ENCODE peak calls at places on chromosomes 2 and 18, in nine cellular contexts. One of them, this sample, is unnamed.

GRCh38 chr18:40524881-40525280 is 1430.2 kb upstream of the PIK3C3 start:
- DNase-seq in ACHN: no peak
- DNase-seq in SJSA1: no peak
- DNase-seq in stimulated activated CD4-positive, alpha-beta T cell treated with anti-CD3 and anti-CD28 coated beads, TNF-alpha, amount 100 ng/mL, for 24 hours: no peak
- DNase-seq in astrocyte of the spinal cord: no peak
- DNase-seq in activated effector memory CD4-positive, alpha-beta T cell treated with anti-CD3 and anti-CD28 coated beads, Interleukin-2, amount 50 U/mL, for 16 hours: no peak
- DNase-seq in brain microvascular endothelial cell: no peak
- DNase-seq in AG09309: no peak
- DNase-seq in stimulated activated CD8-positive, alpha-beta memory T cell treated with anti-CD3 and anti-CD28 coated beads, Interleukin-4, amount 100 ng/mL, for 48 hours: no peak
- DNase-seq in this sample: no peak

GRCh38 chr2:218318241-218318640 is 25.9 kb upstream of the TMBIM1 start:
- DNase-seq in ACHN: no peak
- DNase-seq in SJSA1: no peak
- DNase-seq in stimulated activated CD4-positive, alpha-beta T cell treated with anti-CD3 and anti-CD28 coated beads, TNF-alpha, amount 100 ng/mL, for 24 hours: no peak
- DNase-seq in astrocyte of the spinal cord: no peak
- DNase-seq in activated effector memory CD4-positive, alpha-beta T cell treated with anti-CD3 and anti-CD28 coated beads, Interleukin-2, amount 50 U/mL, for 16 hours: no peak
- DNase-seq in brain microvascular endothelial cell: no peak
- DNase-seq in AG09309: no peak
- DNase-seq in stimulated activated CD8-positive, alpha-beta memory T cell treated with anti-CD3 and anti-CD28 coated beads, Interleukin-4, amount 100 ng/mL, for 48 hours: no peak
- DNase-seq in this sample: no peak

GRCh38 chr2:15952451-15953142 is 12.2 kb downstream of the MYCN start:
- DNase-seq in ACHN: no peak
- DNase-seq in SJSA1: no peak
- DNase-seq in stimulated activated CD4-positive, alpha-beta T cell treated with anti-CD3 and anti-CD28 coated beads, TNF-alpha, amount 100 ng/mL, for 24 hours: no peak
- DNase-seq in astrocyte of the spinal cord: no peak
- DNase-seq in activated effector memory CD4-positive, alpha-beta T cell treated with anti-CD3 and anti-CD28 coated beads, Interleukin-2, amount 50 U/mL, for 16 hours: no peak
- DNase-seq in brain microvascular endothelial cell: no peak
- DNase-seq in AG09309: no peak
- DNase-seq in stimulated activated CD8-positive, alpha-beta memory T cell treated with anti-CD3 and anti-CD28 coated beads, Interleukin-4, amount 100 ng/mL, for 48 hours: no peak
- DNase-seq in this sample: no peak

GRCh38 chr18:68992719-68993482 is 195.0 kb downstream of the CCDC102B start:
- DNase-seq in ACHN: no peak
- DNase-seq in SJSA1: no peak
- DNase-seq in stimulated activated CD4-positive, alpha-beta T cell treated with anti-CD3 and anti-CD28 coated beads, TNF-alpha, amount 100 ng/mL, for 24 hours: no peak
- DNase-seq in astrocyte of the spinal cord: no peak
- DNase-seq in activated effector memory CD4-positive, alpha-beta T cell treated with anti-CD3 and anti-CD28 coated beads, Interleukin-2, amount 50 U/mL, for 16 hours: no peak
- DNase-seq in brain microvascular endothelial cell: no peak
- DNase-seq in AG09309: no peak
- DNase-seq in stimulated activated CD8-positive, alpha-beta memory T cell treated with anti-CD3 and anti-CD28 coated beads, Interleukin-4, amount 100 ng/mL, for 48 hours: no peak
- DNase-seq in this sample: no peak

GRCh38 chr2:234731236-234731635 is 220.6 kb upstream of the SH3BP4 start:
- DNase-seq in ACHN: no peak
- DNase-seq in SJSA1: no peak
- DNase-seq in stimulated activated CD4-positive, alpha-beta T cell treated with anti-CD3 and anti-CD28 coated beads, TNF-alpha, amount 100 ng/mL, for 24 hours: no peak
- DNase-seq in astrocyte of the spinal cord: no peak
- DNase-seq in activated effector memory CD4-positive, alpha-beta T cell treated with anti-CD3 and anti-CD28 coated beads, Interleukin-2, amount 50 U/mL, for 16 hours: no peak
- DNase-seq in brain microvascular endothelial cell: no peak
- DNase-seq in AG09309: no peak
- DNase-seq in stimulated activated CD8-positive, alpha-beta memory T cell treated with anti-CD3 and anti-CD28 coated beads, Interleukin-4, amount 100 ng/mL, for 48 hours: no peak
- DNase-seq in this sample: no peak

GRCh38 chr2:16716051-16716450 is 50.4 kb upstream of the CYRIA start:
- DNase-seq in ACHN: no peak
- DNase-seq in SJSA1: no peak
- DNase-seq in stimulated activated CD4-positive, alpha-beta T cell treated with anti-CD3 and anti-CD28 coated beads, TNF-alpha, amount 100 ng/mL, for 24 hours: no peak
- DNase-seq in astrocyte of the spinal cord: no peak
- DNase-seq in activated effector memory CD4-positive, alpha-beta T cell treated with anti-CD3 and anti-CD28 coated beads, Interleukin-2, amount 50 U/mL, for 16 hours: no peak
- DNase-seq in brain microvascular endothelial cell: no peak
- DNase-seq in AG09309: no peak
- DNase-seq in stimulated activated CD8-positive, alpha-beta memory T cell treated with anti-CD3 and anti-CD28 coated beads, Interleukin-4, amount 100 ng/mL, for 48 hours: no peak
- DNase-seq in this sample: no peak

GRCh38 chr2:128405981-128406601 is 87.4 kb upstream of the HS6ST1 start:
- DNase-seq in ACHN: no peak
- DNase-seq in SJSA1: no peak
- DNase-seq in stimulated activated CD4-positive, alpha-beta T cell treated with anti-CD3 and anti-CD28 coated beads, TNF-alpha, amount 100 ng/mL, for 24 hours: no peak
- DNase-seq in astrocyte of the spinal cord: no peak
- DNase-seq in activated effector memory CD4-positive, alpha-beta T cell treated with anti-CD3 and anti-CD28 coated beads, Interleukin-2, amount 50 U/mL, for 16 hours: peak; percentile 43
- DNase-seq in brain microvascular endothelial cell: no peak
- DNase-seq in AG09309: no peak
- DNase-seq in stimulated activated CD8-positive, alpha-beta memory T cell treated with anti-CD3 and anti-CD28 coated beads, Interleukin-4, amount 100 ng/mL, for 48 hours: no peak
- DNase-seq in this sample: no peak

GRCh38 chr18:51011709-51012108 is 18.3 kb upstream of the SMAD4 start:
- DNase-seq in ACHN: no peak
- DNase-seq in SJSA1: no peak
- DNase-seq in stimulated activated CD4-positive, alpha-beta T cell treated with anti-CD3 and anti-CD28 coated beads, TNF-alpha, amount 100 ng/mL, for 24 hours: no peak
- DNase-seq in astrocyte of the spinal cord: no peak
- DNase-seq in activated effector memory CD4-positive, alpha-beta T cell treated with anti-CD3 and anti-CD28 coated beads, Interleukin-2, amount 50 U/mL, for 16 hours: no peak
- DNase-seq in brain microvascular endothelial cell: no peak
- DNase-seq in AG09309: no peak
- DNase-seq in stimulated activated CD8-positive, alpha-beta memory T cell treated with anti-CD3 and anti-CD28 coated beads, Interleukin-4, amount 100 ng/mL, for 48 hours: no peak
- DNase-seq in this sample: no peak

GRCh38 chr2:172204309-172204708 is 101.6 kb upstream of the DLX2 start:
- DNase-seq in ACHN: no peak
- DNase-seq in SJSA1: no peak
- DNase-seq in stimulated activated CD4-positive, alpha-beta T cell treated with anti-CD3 and anti-CD28 coated beads, TNF-alpha, amount 100 ng/mL, for 24 hours: no peak
- DNase-seq in astrocyte of the spinal cord: no peak
- DNase-seq in activated effector memory CD4-positive, alpha-beta T cell treated with anti-CD3 and anti-CD28 coated beads, Interleukin-2, amount 50 U/mL, for 16 hours: no peak
- DNase-seq in brain microvascular endothelial cell: no peak
- DNase-seq in AG09309: no peak
- DNase-seq in stimulated activated CD8-positive, alpha-beta memory T cell treated with anti-CD3 and anti-CD28 coated beads, Interleukin-4, amount 100 ng/mL, for 48 hours: no peak
- DNase-seq in this sample: no peak

GRCh38 chr2:176124358-176125214 is 2.1 kb downstream of the HOXD9 start:
- DNase-seq in ACHN: no peak
- DNase-seq in SJSA1: no peak
- DNase-seq in stimulated activated CD4-positive, alpha-beta T cell treated with anti-CD3 and anti-CD28 coated beads, TNF-alpha, amount 100 ng/mL, for 24 hours: no peak
- DNase-seq in astrocyte of the spinal cord: no peak
- DNase-seq in activated effector memory CD4-positive, alpha-beta T cell treated with anti-CD3 and anti-CD28 coated beads, Interleukin-2, amount 50 U/mL, for 16 hours: no peak
- DNase-seq in brain microvascular endothelial cell: no peak
- DNase-seq in AG09309: no peak
- DNase-seq in stimulated activated CD8-positive, alpha-beta memory T cell treated with anti-CD3 and anti-CD28 coated beads, Interleukin-4, amount 100 ng/mL, for 48 hours: no peak
- DNase-seq in this sample: no peak

GRCh38 chr18:23693849-23694248 is 4.6 kb downstream of the LAMA3 start:
- DNase-seq in ACHN: no peak
- DNase-seq in SJSA1: no peak
- DNase-seq in stimulated activated CD4-positive, alpha-beta T cell treated with anti-CD3 and anti-CD28 coated beads, TNF-alpha, amount 100 ng/mL, for 24 hours: no peak
- DNase-seq in astrocyte of the spinal cord: no peak
- DNase-seq in activated effector memory CD4-positive, alpha-beta T cell treated with anti-CD3 and anti-CD28 coated beads, Interleukin-2, amount 50 U/mL, for 16 hours: no peak
- DNase-seq in brain microvascular endothelial cell: no peak
- DNase-seq in AG09309: no peak
- DNase-seq in stimulated activated CD8-positive, alpha-beta memory T cell treated with anti-CD3 and anti-CD28 coated beads, Interleukin-4, amount 100 ng/mL, for 48 hours: no peak
- DNase-seq in this sample: no peak

GRCh38 chr2:107588960-107589542 is 237.6 kb upstream of the RGPD4 start:
- DNase-seq in ACHN: no peak
- DNase-seq in SJSA1: no peak
- DNase-seq in stimulated activated CD4-positive, alpha-beta T cell treated with anti-CD3 and anti-CD28 coated beads, TNF-alpha, amount 100 ng/mL, for 24 hours: no peak
- DNase-seq in astrocyte of the spinal cord: peak; percentile 58
- DNase-seq in activated effector memory CD4-positive, alpha-beta T cell treated with anti-CD3 and anti-CD28 coated beads, Interleukin-2, amount 50 U/mL, for 16 hours: no peak
- DNase-seq in brain microvascular endothelial cell: no peak
- DNase-seq in AG09309: no peak
- DNase-seq in stimulated activated CD8-positive, alpha-beta memory T cell treated with anti-CD3 and anti-CD28 coated beads, Interleukin-4, amount 100 ng/mL, for 48 hours: no peak
- DNase-seq in this sample: no peak

GRCh38 chr2:201996681-201997254 is 36.9 kb upstream of the FZD7 start:
- DNase-seq in ACHN: no peak
- DNase-seq in SJSA1: no peak
- DNase-seq in stimulated activated CD4-positive, alpha-beta T cell treated with anti-CD3 and anti-CD28 coated beads, TNF-alpha, amount 100 ng/mL, for 24 hours: no peak
- DNase-seq in astrocyte of the spinal cord: no peak
- DNase-seq in activated effector memory CD4-positive, alpha-beta T cell treated with anti-CD3 and anti-CD28 coated beads, Interleukin-2, amount 50 U/mL, for 16 hours: no peak
- DNase-seq in brain microvascular endothelial cell: no peak
- DNase-seq in AG09309: no peak
- DNase-seq in stimulated activated CD8-positive, alpha-beta memory T cell treated with anti-CD3 and anti-CD28 coated beads, Interleukin-4, amount 100 ng/mL, for 48 hours: no peak
- DNase-seq in this sample: no peak

GRCh38 chr2:48725696-48726494 is 29.6 kb downstream of the LHCGR start:
- DNase-seq in ACHN: no peak
- DNase-seq in SJSA1: no peak
- DNase-seq in stimulated activated CD4-positive, alpha-beta T cell treated with anti-CD3 and anti-CD28 coated beads, TNF-alpha, amount 100 ng/mL, for 24 hours: no peak
- DNase-seq in astrocyte of the spinal cord: no peak
- DNase-seq in activated effector memory CD4-positive, alpha-beta T cell treated with anti-CD3 and anti-CD28 coated beads, Interleukin-2, amount 50 U/mL, for 16 hours: no peak
- DNase-seq in brain microvascular endothelial cell: no peak
- DNase-seq in AG09309: no peak
- DNase-seq in stimulated activated CD8-positive, alpha-beta memory T cell treated with anti-CD3 and anti-CD28 coated beads, Interleukin-4, amount 100 ng/mL, for 48 hours: no peak
- DNase-seq in this sample: no peak

GRCh38 chr2:169693344-169693743 is 861 bp downstream of the CFAP210 start:
- DNase-seq in ACHN: peak; percentile 24
- DNase-seq in SJSA1: no peak
- DNase-seq in stimulated activated CD4-positive, alpha-beta T cell treated with anti-CD3 and anti-CD28 coated beads, TNF-alpha, amount 100 ng/mL, for 24 hours: no peak
- DNase-seq in astrocyte of the spinal cord: no peak
- DNase-seq in activated effector memory CD4-positive, alpha-beta T cell treated with anti-CD3 and anti-CD28 coated beads, Interleukin-2, amount 50 U/mL, for 16 hours: no peak
- DNase-seq in brain microvascular endothelial cell: no peak
- DNase-seq in AG09309: no peak
- DNase-seq in stimulated activated CD8-positive, alpha-beta memory T cell treated with anti-CD3 and anti-CD28 coated beads, Interleukin-4, amount 100 ng/mL, for 48 hours: no peak
- DNase-seq in this sample: no peak

GRCh38 chr2:237073552-237073951 is 12.1 kb upstream of the COPS8 start:
- DNase-seq in ACHN: no peak
- DNase-seq in SJSA1: no peak
- DNase-seq in stimulated activated CD4-positive, alpha-beta T cell treated with anti-CD3 and anti-CD28 coated beads, TNF-alpha, amount 100 ng/mL, for 24 hours: no peak
- DNase-seq in astrocyte of the spinal cord: peak; percentile 67
- DNase-seq in activated effector memory CD4-positive, alpha-beta T cell treated with anti-CD3 and anti-CD28 coated beads, Interleukin-2, amount 50 U/mL, for 16 hours: no peak
- DNase-seq in brain microvascular endothelial cell: peak; percentile 90
- DNase-seq in AG09309: no peak
- DNase-seq in stimulated activated CD8-positive, alpha-beta memory T cell treated with anti-CD3 and anti-CD28 coated beads, Interleukin-4, amount 100 ng/mL, for 48 hours: no peak
- DNase-seq in this sample: no peak

GRCh38 chr18:37138456-37138855 is 309.5 kb downstream of the KIAA1328 start:
- DNase-seq in ACHN: no peak
- DNase-seq in SJSA1: no peak
- DNase-seq in stimulated activated CD4-positive, alpha-beta T cell treated with anti-CD3 and anti-CD28 coated beads, TNF-alpha, amount 100 ng/mL, for 24 hours: no peak
- DNase-seq in astrocyte of the spinal cord: no peak
- DNase-seq in activated effector memory CD4-positive, alpha-beta T cell treated with anti-CD3 and anti-CD28 coated beads, Interleukin-2, amount 50 U/mL, for 16 hours: no peak
- DNase-seq in brain microvascular endothelial cell: no peak
- DNase-seq in AG09309: no peak
- DNase-seq in stimulated activated CD8-positive, alpha-beta memory T cell treated with anti-CD3 and anti-CD28 coated beads, Interleukin-4, amount 100 ng/mL, for 48 hours: no peak
- DNase-seq in this sample: no peak

GRCh38 chr18:41938445-41938844 is 16.6 kb upstream of the PIK3C3 start:
- DNase-seq in ACHN: peak; percentile 47
- DNase-seq in SJSA1: no peak
- DNase-seq in stimulated activated CD4-positive, alpha-beta T cell treated with anti-CD3 and anti-CD28 coated beads, TNF-alpha, amount 100 ng/mL, for 24 hours: no peak
- DNase-seq in astrocyte of the spinal cord: peak; percentile 94
- DNase-seq in activated effector memory CD4-positive, alpha-beta T cell treated with anti-CD3 and anti-CD28 coated beads, Interleukin-2, amount 50 U/mL, for 16 hours: no peak
- DNase-seq in brain microvascular endothelial cell: peak; percentile 94
- DNase-seq in AG09309: peak; percentile 82
- DNase-seq in stimulated activated CD8-positive, alpha-beta memory T cell treated with anti-CD3 and anti-CD28 coated beads, Interleukin-4, amount 100 ng/mL, for 48 hours: no peak
- DNase-seq in this sample: no peak

GRCh38 chr2:1516798-1517060 is 103.5 kb downstream of the TPO start:
- DNase-seq in ACHN: no peak
- DNase-seq in SJSA1: no peak
- DNase-seq in stimulated activated CD4-positive, alpha-beta T cell treated with anti-CD3 and anti-CD28 coated beads, TNF-alpha, amount 100 ng/mL, for 24 hours: no peak
- DNase-seq in astrocyte of the spinal cord: no peak
- DNase-seq in activated effector memory CD4-positive, alpha-beta T cell treated with anti-CD3 and anti-CD28 coated beads, Interleukin-2, amount 50 U/mL, for 16 hours: no peak
- DNase-seq in brain microvascular endothelial cell: no peak
- DNase-seq in AG09309: no peak
- DNase-seq in stimulated activated CD8-positive, alpha-beta memory T cell treated with anti-CD3 and anti-CD28 coated beads, Interleukin-4, amount 100 ng/mL, for 48 hours: no peak
- DNase-seq in this sample: no peak

GRCh38 chr2:151111599-151112278 is 149.9 kb downstream of the RBM43 start:
- DNase-seq in ACHN: peak; percentile 49
- DNase-seq in SJSA1: no peak
- DNase-seq in stimulated activated CD4-positive, alpha-beta T cell treated with anti-CD3 and anti-CD28 coated beads, TNF-alpha, amount 100 ng/mL, for 24 hours: no peak
- DNase-seq in astrocyte of the spinal cord: peak; percentile 83
- DNase-seq in activated effector memory CD4-positive, alpha-beta T cell treated with anti-CD3 and anti-CD28 coated beads, Interleukin-2, amount 50 U/mL, for 16 hours: no peak
- DNase-seq in brain microvascular endothelial cell: peak; percentile 75
- DNase-seq in AG09309: peak; percentile 27
- DNase-seq in stimulated activated CD8-positive, alpha-beta memory T cell treated with anti-CD3 and anti-CD28 coated beads, Interleukin-4, amount 100 ng/mL, for 48 hours: no peak
- DNase-seq in this sample: no peak

GRCh38 chr2:139605668-139606067 is 825.5 kb upstream of the NXPH2 start:
- DNase-seq in ACHN: no peak
- DNase-seq in SJSA1: no peak
- DNase-seq in stimulated activated CD4-positive, alpha-beta T cell treated with anti-CD3 and anti-CD28 coated beads, TNF-alpha, amount 100 ng/mL, for 24 hours: no peak
- DNase-seq in astrocyte of the spinal cord: no peak
- DNase-seq in activated effector memory CD4-positive, alpha-beta T cell treated with anti-CD3 and anti-CD28 coated beads, Interleukin-2, amount 50 U/mL, for 16 hours: no peak
- DNase-seq in brain microvascular endothelial cell: no peak
- DNase-seq in AG09309: no peak
- DNase-seq in stimulated activated CD8-positive, alpha-beta memory T cell treated with anti-CD3 and anti-CD28 coated beads, Interleukin-4, amount 100 ng/mL, for 48 hours: no peak
- DNase-seq in this sample: no peak

GRCh38 chr2:62450716-62451191 is 55.2 kb downstream of the TMEM17 start:
- DNase-seq in ACHN: no peak
- DNase-seq in SJSA1: no peak
- DNase-seq in stimulated activated CD4-positive, alpha-beta T cell treated with anti-CD3 and anti-CD28 coated beads, TNF-alpha, amount 100 ng/mL, for 24 hours: no peak
- DNase-seq in astrocyte of the spinal cord: no peak
- DNase-seq in activated effector memory CD4-positive, alpha-beta T cell treated with anti-CD3 and anti-CD28 coated beads, Interleukin-2, amount 50 U/mL, for 16 hours: no peak
- DNase-seq in brain microvascular endothelial cell: no peak
- DNase-seq in AG09309: no peak
- DNase-seq in stimulated activated CD8-positive, alpha-beta memory T cell treated with anti-CD3 and anti-CD28 coated beads, Interleukin-4, amount 100 ng/mL, for 48 hours: no peak
- DNase-seq in this sample: no peak

GRCh38 chr2:43511199-43511598 is 84.6 kb downstream of the THADA start:
- DNase-seq in ACHN: no peak
- DNase-seq in SJSA1: no peak
- DNase-seq in stimulated activated CD4-positive, alpha-beta T cell treated with anti-CD3 and anti-CD28 coated beads, TNF-alpha, amount 100 ng/mL, for 24 hours: no peak
- DNase-seq in astrocyte of the spinal cord: no peak
- DNase-seq in activated effector memory CD4-positive, alpha-beta T cell treated with anti-CD3 and anti-CD28 coated beads, Interleukin-2, amount 50 U/mL, for 16 hours: no peak
- DNase-seq in brain microvascular endothelial cell: no peak
- DNase-seq in AG09309: no peak
- DNase-seq in stimulated activated CD8-positive, alpha-beta memory T cell treated with anti-CD3 and anti-CD28 coated beads, Interleukin-4, amount 100 ng/mL, for 48 hours: peak; percentile 50
- DNase-seq in this sample: no peak

GRCh38 chr2:169799555-169799954 is 884 bp downstream of the SSB start:
- DNase-seq in ACHN: peak; percentile 37
- DNase-seq in SJSA1: no peak
- DNase-seq in stimulated activated CD4-positive, alpha-beta T cell treated with anti-CD3 and anti-CD28 coated beads, TNF-alpha, amount 100 ng/mL, for 24 hours: no peak
- DNase-seq in astrocyte of the spinal cord: no peak
- DNase-seq in activated effector memory CD4-positive, alpha-beta T cell treated with anti-CD3 and anti-CD28 coated beads, Interleukin-2, amount 50 U/mL, for 16 hours: no peak
- DNase-seq in brain microvascular endothelial cell: no peak
- DNase-seq in AG09309: no peak
- DNase-seq in stimulated activated CD8-positive, alpha-beta memory T cell treated with anti-CD3 and anti-CD28 coated beads, Interleukin-4, amount 100 ng/mL, for 48 hours: no peak
- DNase-seq in this sample: no peak

GRCh38 chr2:72956936-72957335 is 39.6 kb downstream of the EMX1 start:
- DNase-seq in ACHN: no peak
- DNase-seq in SJSA1: no peak
- DNase-seq in stimulated activated CD4-positive, alpha-beta T cell treated with anti-CD3 and anti-CD28 coated beads, TNF-alpha, amount 100 ng/mL, for 24 hours: no peak
- DNase-seq in astrocyte of the spinal cord: no peak
- DNase-seq in activated effector memory CD4-positive, alpha-beta T cell treated with anti-CD3 and anti-CD28 coated beads, Interleukin-2, amount 50 U/mL, for 16 hours: no peak
- DNase-seq in brain microvascular endothelial cell: no peak
- DNase-seq in AG09309: no peak
- DNase-seq in stimulated activated CD8-positive, alpha-beta memory T cell treated with anti-CD3 and anti-CD28 coated beads, Interleukin-4, amount 100 ng/mL, for 48 hours: no peak
- DNase-seq in this sample: no peak